ENCODE peak calls at places on chromosomes 1 and 21, in five cellular contexts. R is progenitor cell of endocrine pancreas; D is PC-3; E is left colon; I is stimulated activated CD8-positive, alpha-beta memory T cell treated with anti-CD3 and anti-CD28 coated beads, Interleukin-7, amount 100 ng/mL, for 1 hour. V is an unnamed sample.

GRCh38 chr1:9028921-9029715 is 2.9 kb upstream of the SLC2A7 start:
- DNase-seq in I (no peak), R (no peak), E (peak), D (no peak), V (no peak)

GRCh38 chr21:45482899-45483821 is 59.1 kb downstream of the SLC19A1 start:
- DNase-seq in I (no peak), D (no peak), R (no peak), E (no peak), V (peak)

GRCh38 chr1:104136621-104137020 is 386.9 kb downstream of the AMY1C start:
- DNase-seq in R (no peak), E (no peak), D (no peak), I (no peak), V (no peak)

GRCh38 chr1:150309758-150310495 is 11.4 kb upstream of the PRPF3 start:
- DNase-seq in I (no peak), E (no peak), R (no peak), D (no peak), V (no peak)

GRCh38 chr1:56170784-56171320 is 408.5 kb downstream of the PLPP3 start:
- DNase-seq in E (no peak), R (no peak), I (no peak), D (no peak), V (no peak)

GRCh38 chr1:204615881-204616280 is 69.7 kb downstream of the LRRN2 start:
- DNase-seq in E (no peak), D (no peak), R (no peak), I (no peak), V (no peak)

GRCh38 chr1:226128487-226129075 is 58.0 kb downstream of the ACBD3 start:
- DNase-seq in D (peak), E (no peak), R (no peak), I (no peak), V (no peak)

GRCh38 chr1:209534496-209535250 is 48.8 kb upstream of the CAMK1G start:
- DNase-seq in I (no peak), R (no peak), E (no peak), D (no peak), V (no peak)

GRCh38 chr1:182080040-182080439 is 18.5 kb upstream of the ZNF648 start:
- DNase-seq in R (no peak), D (no peak), E (no peak), I (no peak), V (no peak)

GRCh38 chr1:192601145-192602048 is 25.8 kb downstream of the RGS1 start:
- DNase-seq in D (peak), I (no peak), R (no peak), E (no peak), V (no peak)

GRCh38 chr1:182195733-182196132 is 134.2 kb upstream of the ZNF648 start:
- DNase-seq in R (no peak), D (no peak), I (no peak), E (no peak), V (no peak)

GRCh38 chr1:151716771-151717631 is at the start of gene CELF3:
- DNase-seq in I (no peak), R (peak), D (no peak), E (no peak), V (no peak)

GRCh38 chr21:43864806-43865470 is at the start of gene AGPAT3:
- DNase-seq in E (no peak), D (peak), R (no peak), I (no peak), V (peak)

GRCh38 chr1:70719164-70719563 is 308.1 kb downstream of the CTH start:
- DNase-seq in D (no peak), E (no peak), I (no peak), R (no peak), V (no peak)

GRCh38 chr21:43306391-43306790 is 120.5 kb downstream of the SIK1 start:
- DNase-seq in I (no peak), D (no peak), E (no peak), R (no peak), V (no peak)

GRCh38 chr21:28554660-28555475 is 437.8 kb downstream of the LTN1 start:
- DNase-seq in E (no peak), I (no peak), R (no peak), D (no peak), V (no peak)

GRCh38 chr1:65393345-65393744 is 27.1 kb upstream of the LEPR start:
- DNase-seq in R (no peak), I (no peak), D (peak), E (no peak), V (no peak)

GRCh38 chr1:233679598-233679997 is 65.7 kb downstream of the KCNK1 start:
- DNase-seq in D (no peak), E (no peak), R (no peak), I (no peak), V (no peak)

GRCh38 chr1:150567717-150568561 is 11.5 kb downstream of the MCL1 start:
- DNase-seq in I (no peak), D (peak), R (peak), E (peak), V (no peak)

GRCh38 chr1:42312576-42313212 is 22.3 kb downstream of the FOXJ3 start:
- DNase-seq in D (no peak), E (no peak), R (no peak), I (no peak), V (no peak)

GRCh38 chr1:56576880-56577858 is 2.2 kb downstream of the PLPP3 start:
- DNase-seq in R (no peak), I (no peak), D (peak), E (no peak), V (no peak)

GRCh38 chr1:113579256-113580018 is 179.8 kb downstream of the PHTF1 start:
- DNase-seq in I (no peak), E (no peak), R (no peak), D (peak), V (no peak)

GRCh38 chr1:200386416-200386815 is 23.4 kb downstream of the ZNF281 start:
- DNase-seq in D (no peak), E (no peak), R (no peak), I (no peak), V (no peak)

GRCh38 chr21:24045775-24046215 is 1561.5 kb downstream of the MRPL39 start:
- DNase-seq in R (no peak), D (peak), E (no peak), I (no peak), V (no peak)

V was measured in activated B cell treated with CpG ODN at 0.5 μM for 24 hours.